ENCODE peak calls at places on chromosome 2, in eight cellular contexts. K is activated T-cell treated with anti-CD3 and anti-CD28 coated beads, Interleukin-2, amount 50 U/mL, for 72 hours; L is adipocyte; S is RWPE1; D is AG08395; P is NCI-H1694 treated with DMSO at 0.1 percent for 48 hours; A is globus pallidus; X is activated naive CD8-positive, alpha-beta T cell treated with anti-CD3 and anti-CD28 coated beads, Interleukin-2, amount 50 U/mL, for 24 hours. O is an unnamed sample.

GRCh38 chr2:55112229-55113016 is 62.2 kb upstream of the RTN4 start:
- DNase-seq in K (no peak), L (peak; percentile 29), S (no peak), D (peak; percentile 52), P (no peak), A (peak; percentile 93), X (no peak), O (peak; percentile 61)

GRCh38 chr2:233832869-233833812 is 21.2 kb downstream of the HJURP start:
- DNase-seq in K (no peak), L (peak; percentile 79), S (peak; percentile 73), D (peak; percentile 12), P (peak; percentile 73), A (no peak), X (no peak), O (no peak)

GRCh38 chr2:64943387-64944150 is 45.6 kb upstream of the SLC1A4 start:
- DNase-seq in K (no peak), L (peak; percentile 83), S (peak; percentile 66), D (peak; percentile 78), P (no peak), A (peak; percentile 83), X (no peak), O (no peak)

GRCh38 chr2:126655500-126656310 is at the start of gene GYPC:
- DNase-seq in K (peak; percentile 70), L (peak; percentile 89), S (no peak), D (peak; percentile 75), P (no peak), A (no peak), X (peak; percentile 64), O (peak; percentile 76)

GRCh38 chr2:204673877-204674276 is 128.6 kb downstream of the PARD3B start:
- DNase-seq in K (no peak), L (peak; percentile 45), S (peak; percentile 14), D (peak; percentile 4), P (no peak), A (no peak), X (no peak), O (no peak)

GRCh38 chr2:236862961-236863728 is 222.5 kb upstream of the COPS8 start:
- DNase-seq in K (no peak), L (peak; percentile 92), S (peak; percentile 8), D (peak; percentile 94), P (no peak), A (no peak), X (no peak), O (no peak)

GRCh38 chr2:112644933-112645395 is 775 bp upstream of the SLC20A1 start:
- DNase-seq in K (peak; percentile 25), L (no peak), S (no peak), D (peak; percentile 73), P (no peak), A (peak; percentile 84), X (no peak), O (no peak)

GRCh38 chr2:233830111-233830760 is 24.1 kb downstream of the HJURP start:
- DNase-seq in K (no peak), L (no peak), S (no peak), D (no peak), P (no peak), A (no peak), X (no peak), O (no peak)

GRCh38 chr2:65800998-65801397 is 368.6 kb upstream of the SPRED2 start:
- DNase-seq in K (no peak), L (peak; percentile 27), S (no peak), D (peak; percentile 8), P (no peak), A (no peak), X (no peak), O (no peak)

GRCh38 chr2:28348149-28348567 is 44.5 kb upstream of the FOSL2 start:
- DNase-seq in K (peak; percentile 77), L (no peak), S (no peak), D (no peak), P (no peak), A (no peak), X (peak; percentile 76), O (peak; percentile 39)

O was measured in lower lobe of right lung.